ENCODE peak calls at places on chromosomes 16 and 17, in four cellular contexts. C, U, S and Z are unnamed samples.
A peak's percentile ranks its signal among the peaks of the same experiment; 100 is the strongest.

GRCh38 chr16:57624806-57625500 is 3.5 kb upstream of the ADGRG1 start:
- DNase-seq in C (no peak), S (no peak), U (peak; percentile 32), Z (no peak)

GRCh38 chr17:57471941-57472368 is 215.6 kb downstream of the MSI2 start:
- DNase-seq in U (no peak), S (no peak), C (no peak), Z (no peak)

GRCh38 chr17:17170346-17170976 is 35.7 kb downstream of the PLD6 start:
- DNase-seq in C (no peak), S (peak; percentile 31), U (peak; percentile 24), Z (peak; percentile 34)

GRCh38 chr17:37698132-37698615 is 46.7 kb downstream of the HNF1B start:
- DNase-seq in S (peak; percentile 59), U (no peak), C (no peak), Z (peak; percentile 77)

GRCh38 chr17:27878776-27879562 is 14.2 kb downstream of the LYRM9 start:
- DNase-seq in S (no peak), U (peak; percentile 7), C (no peak), Z (no peak)

GRCh38 chr16:11181889-11182279 is 74.1 kb downstream of the SOCS1 start:
- DNase-seq in U (no peak), S (no peak), C (no peak), Z (no peak)

GRCh38 chr17:58320163-58320558 is 8.4 kb downstream of the TSPOAP1 start:
- DNase-seq in S (no peak), C (no peak), U (no peak), Z (no peak)

GRCh38 chr17:50950002-50950877 is 84.1 kb upstream of the TOB1 start:
- DNase-seq in S (peak; percentile 98), U (peak; percentile 78), C (peak; percentile 83), Z (peak; percentile 95)

GRCh38 chr17:8062435-8062806 is 23.6 kb downstream of the ALOX15B start:
- DNase-seq in U (peak; percentile 74), C (no peak), S (peak; percentile 28), Z (no peak)

GRCh38 chr17:46007461-46007965 is 8.5 kb downstream of the STH start:
- DNase-seq in U (no peak), S (no peak), C (no peak), Z (no peak)

GRCh38 chr17:76088868-76089576 is 10.0 kb downstream of the ZACN start:
- DNase-seq in C (no peak), S (no peak), U (no peak), Z (no peak)

GRCh38 chr17:27792095-27792494 is 8.2 kb downstream of the NOS2 start:
- DNase-seq in S (no peak), U (no peak), C (no peak), Z (no peak)

GRCh38 chr17:48613862-48614694 is 1.0 kb downstream of the HOXB8 start:
- DNase-seq in C (no peak), S (peak; percentile 36), U (no peak), Z (no peak)

GRCh38 chr17:48612456-48612853 is 1.6 kb upstream of the HOXB7 start:
- DNase-seq in S (peak; percentile 36), C (no peak), U (no peak), Z (no peak)

GRCh38 chr17:48611681-48612455 is 1.1 kb upstream of the HOXB7 start:
- DNase-seq in S (peak; percentile 53), U (no peak), C (no peak), Z (no peak)

GRCh38 chr17:48614904-48615211 is 234 bp downstream of the HOXB8 start:
- DNase-seq in U (no peak), C (no peak), S (no peak), Z (no peak)

DNA sequence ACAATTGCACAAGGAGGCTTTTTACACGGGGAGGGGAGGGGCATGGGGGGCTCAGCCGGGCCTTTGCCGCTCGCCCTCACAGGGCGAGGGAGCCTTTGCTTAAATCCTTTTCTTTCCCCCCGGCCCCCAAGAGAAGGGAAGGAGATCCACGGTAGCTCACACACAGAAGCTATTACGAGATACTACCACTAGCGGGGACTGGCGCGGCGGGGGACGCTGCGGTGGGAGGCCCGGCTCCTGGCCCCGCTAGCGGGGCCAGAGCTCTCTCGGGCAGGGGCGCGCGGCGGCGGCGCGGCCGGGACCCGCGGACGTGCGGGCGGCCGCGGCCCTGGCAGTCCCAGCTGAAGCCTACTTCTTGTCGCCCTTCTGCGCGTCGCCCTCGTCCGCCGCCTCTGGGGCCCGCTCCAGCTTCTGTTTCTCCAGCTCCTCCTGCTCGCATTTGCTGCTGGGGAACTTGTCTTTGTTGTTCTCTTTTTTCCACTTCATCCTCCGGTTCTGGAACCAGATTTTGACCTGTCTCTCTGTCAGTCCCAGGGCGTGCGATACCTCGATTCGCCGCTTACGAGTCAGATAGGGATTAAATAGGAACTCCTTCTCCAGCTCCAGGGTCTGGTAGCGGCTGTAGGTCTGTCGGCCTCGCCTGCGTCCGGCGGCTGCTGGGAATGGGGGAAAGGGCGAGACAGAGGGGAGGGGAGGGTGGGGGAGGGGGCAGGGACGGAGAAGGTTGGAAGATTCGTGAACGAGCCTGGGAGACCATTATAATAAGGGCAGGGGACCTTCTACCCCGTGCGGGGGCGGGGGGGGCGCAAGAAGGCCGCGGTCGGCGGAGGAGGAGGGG is 2.0 kb downstream of the HOXB8 start:
- DNase-seq in S (peak; percentile 76), C (peak; percentile 31), U (no peak), Z (no peak)
- H3K27ac ChIP-seq in S (no peak overlapping the region), C (no peak overlapping the region), U (no peak overlapping the region), Z (peak overlapping the region; percentile 92)

GRCh38 chr17:67615736-67616135 is 102.0 kb upstream of the NOL11 start:
- DNase-seq in C (no peak), U (no peak), S (no peak), Z (no peak)
- H3K27ac ChIP-seq in C (peak overlapping the region; percentile 64), U (no peak overlapping the region), S (no peak overlapping the region), Z (peak overlapping the region; percentile 57)

GRCh38 chr16:74771656-74772315 is 2.8 kb downstream of the FA2H start:
- DNase-seq in S (no peak), U (no peak), C (no peak), Z (no peak)
- H3K27ac ChIP-seq in S (no peak overlapping the region), U (no peak overlapping the region), C (no peak overlapping the region), Z (no peak overlapping the region)

GRCh38 chr16:88597856-88598491 is 27.8 kb downstream of the ZC3H18 start:
- DNase-seq in S (no peak), U (no peak), C (no peak), Z (no peak)

GRCh38 chr16:88599825-88600538 is 29.8 kb downstream of the ZC3H18 start:
- DNase-seq in C (no peak), S (no peak), U (peak; percentile 11), Z (no peak)

GRCh38 chr16:88601313-88602036 is 31.3 kb downstream of the ZC3H18 start:
- DNase-seq in S (no peak), U (no peak), C (no peak), Z (no peak)

GRCh38 chr16:88600539-88600896 is 30.3 kb downstream of the ZC3H18 start:
- DNase-seq in S (no peak), U (no peak), C (no peak), Z (no peak)

GRCh38 chr16:88599092-88599733 is 29.0 kb downstream of the ZC3H18 start:
- DNase-seq in S (no peak), U (peak; percentile 2), C (peak; percentile 51), Z (no peak)
- H3K27ac ChIP-seq in S (no peak overlapping the region), U (no peak overlapping the region), C (no peak overlapping the region), Z (no peak overlapping the region)

GRCh38 chr17:49359990-49360795 is 1.9 kb downstream of the ZNF652 start:
- DNase-seq in S (peak; percentile 23), U (no peak), C (no peak), Z (no peak)

GRCh38 chr17:49358638-49359247 is 3.3 kb downstream of the ZNF652 start:
- DNase-seq in C (no peak), U (peak; percentile 9), S (peak; percentile 30), Z (no peak)

GRCh38 chr17:49356320-49356719 is 5.7 kb downstream of the ZNF652 start:
- DNase-seq in S (no peak), U (no peak), C (no peak), Z (no peak)

GRCh38 chr17:49360796-49361128 is 1.3 kb downstream of the ZNF652 start:
- DNase-seq in S (no peak), U (no peak), C (peak; percentile 26), Z (peak; percentile 42)

DNA sequence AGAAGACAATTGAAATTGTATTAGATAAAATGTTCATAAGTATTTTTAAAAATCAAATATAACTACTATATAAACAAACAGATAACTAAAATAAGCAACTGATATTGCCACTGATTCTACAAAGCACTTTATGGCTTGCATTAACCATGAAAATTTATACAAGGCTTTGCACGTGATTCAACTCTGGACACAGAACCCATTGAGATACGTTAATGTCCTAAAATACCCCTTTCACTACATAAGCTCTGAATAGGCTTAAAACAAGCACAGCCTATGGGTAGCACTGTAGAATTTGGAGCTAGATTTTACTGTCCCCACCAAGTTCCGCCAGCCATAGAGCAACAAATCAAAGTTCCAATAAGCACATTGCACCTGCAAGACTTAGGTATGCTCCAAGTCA is 4.5 kb downstream of the ZNF652 start:
- DNase-seq in C (no peak), U (no peak), S (no peak), Z (no peak)
- H3K27ac ChIP-seq in C (no peak overlapping the region), U (no peak overlapping the region), S (no peak overlapping the region), Z (no peak overlapping the region)

GRCh38 chr16:27203429-27204231 is at the start of gene KDM8:
- DNase-seq in S (peak; percentile 100), U (peak; percentile 100), C (peak; percentile 99), Z (peak; percentile 98)
- H3K27ac ChIP-seq in S (peak within 1 kb of the TSS; percentile 92), U (peak within 1 kb of the TSS; percentile 99), C (peak within 1 kb of the TSS; percentile 94), Z (peak within 1 kb of the TSS; percentile 94)

GRCh38 chr16:49003992-49004391 is 277.6 kb downstream of the CBLN1 start:
- DNase-seq in C (no peak), S (no peak), U (no peak), Z (no peak)
- H3K27ac ChIP-seq in C (no peak overlapping the region), S (no peak overlapping the region), U (no peak overlapping the region), Z (no peak overlapping the region)

GRCh38 chr17:55275894-55276804 is 11.4 kb downstream of the HLF start:
- DNase-seq in U (no peak), S (peak; percentile 58), C (no peak), Z (peak; percentile 65)
- H3K27ac ChIP-seq in U (no peak overlapping the region), S (no peak overlapping the region), C (peak overlapping the region; percentile 33), Z (peak overlapping the region; percentile 70)

GRCh38 chr17:14004927-14005630 is 64.2 kb upstream of the COX10 start:
- DNase-seq in S (peak; percentile 12), C (no peak), U (no peak), Z (no peak)
- H3K27ac ChIP-seq in S (no peak overlapping the region), C (no peak overlapping the region), U (no peak overlapping the region), Z (no peak overlapping the region)

GRCh38 chr16:81451753-81452680 is 7.4 kb downstream of the CMIP start:
- DNase-seq in S (no peak), U (peak; percentile 36), C (peak; percentile 65), Z (no peak)
- H3K27ac ChIP-seq in S (no peak overlapping the region), U (peak overlapping the region; percentile 42), C (peak overlapping the region; percentile 38), Z (peak overlapping the region; percentile 38)